ENCODE peak calls at places on chromosomes 12 and 14, in five cellular contexts. One of them, this sample, is unnamed.
A peak's percentile ranks its signal among the peaks of the same experiment; 100 is the strongest.

GRCh38 chr12:52650520-52651081 is 1.4 kb downstream of the KRT2 start:
- DNase-seq in thyroid gland: peak; percentile 70
- DNase-seq in small intestine: peak; percentile 51
- DNase-seq in fibroblast of lung: no peak
- DNase-seq in mammary epithelial cell: no peak
- DNase-seq in this sample: peak; percentile 24

GRCh38 chr12:109963330-109963729 is 32.8 kb downstream of the GIT2 start:
- DNase-seq in small intestine: no peak
- DNase-seq in mammary epithelial cell: no peak
- DNase-seq in thyroid gland: no peak
- DNase-seq in fibroblast of lung: no peak
- DNase-seq in this sample: no peak

GRCh38 chr12:52178984-52179383 is 12.8 kb downstream of the KRT80 start:
- DNase-seq in thyroid gland: peak; percentile 51
- DNase-seq in mammary epithelial cell: no peak
- DNase-seq in fibroblast of lung: no peak
- DNase-seq in small intestine: no peak
- DNase-seq in this sample: peak; percentile 68

GRCh38 chr14:103788086-103788485 is 59.3 kb downstream of the PPP1R13B start:
- DNase-seq in mammary epithelial cell: peak; percentile 44
- DNase-seq in small intestine: no peak
- DNase-seq in fibroblast of lung: no peak
- DNase-seq in thyroid gland: no peak
- DNase-seq in this sample: no peak

GRCh38 chr12:89949457-89950195 is 241.0 kb upstream of the ATP2B1 start:
- DNase-seq in mammary epithelial cell: peak; percentile 91
- DNase-seq in fibroblast of lung: peak; percentile 74
- DNase-seq in thyroid gland: no peak
- DNase-seq in small intestine: peak; percentile 57
- DNase-seq in this sample: peak; percentile 87

GRCh38 chr12:128356547-128356946 is 89.6 kb downstream of the TMEM132C start:
- DNase-seq in small intestine: no peak
- DNase-seq in fibroblast of lung: no peak
- DNase-seq in thyroid gland: no peak
- DNase-seq in mammary epithelial cell: no peak
- DNase-seq in this sample: no peak

GRCh38 chr14:101709962-101710891 is 51.3 kb upstream of the PPP2R5C start:
- DNase-seq in fibroblast of lung: no peak
- DNase-seq in small intestine: peak; percentile 29
- DNase-seq in mammary epithelial cell: peak; percentile 11
- DNase-seq in thyroid gland: no peak
- DNase-seq in this sample: no peak

GRCh38 chr12:11105546-11105945 is 13.4 kb upstream of the TAS2R43 start:
- DNase-seq in mammary epithelial cell: no peak
- DNase-seq in fibroblast of lung: no peak
- DNase-seq in thyroid gland: no peak
- DNase-seq in small intestine: no peak
- DNase-seq in this sample: no peak

GRCh38 chr12:60259241-60259640 is 663.4 kb downstream of the SLC16A7 start:
- DNase-seq in thyroid gland: no peak
- DNase-seq in fibroblast of lung: no peak
- DNase-seq in small intestine: no peak
- DNase-seq in mammary epithelial cell: no peak
- DNase-seq in this sample: no peak

GRCh38 chr12:106423291-106423690 is 65.7 kb downstream of the POLR3B start:
- DNase-seq in thyroid gland: no peak
- DNase-seq in fibroblast of lung: no peak
- DNase-seq in mammary epithelial cell: no peak
- DNase-seq in small intestine: peak; percentile 35
- DNase-seq in this sample: no peak

GRCh38 chr12:50088577-50089335 is 3.6 kb downstream of the SMARCD1 start:
- DNase-seq in mammary epithelial cell: peak; percentile 73
- DNase-seq in small intestine: peak; percentile 84
- DNase-seq in fibroblast of lung: peak; percentile 60
- DNase-seq in thyroid gland: peak; percentile 62
- DNase-seq in this sample: peak; percentile 69

GRCh38 chr12:120879102-120879501 is 25.1 kb downstream of the SPPL3 start:
- DNase-seq in fibroblast of lung: no peak
- DNase-seq in thyroid gland: peak; percentile 13
- DNase-seq in small intestine: no peak
- DNase-seq in mammary epithelial cell: peak; percentile 25
- DNase-seq in this sample: no peak

GRCh38 chr12:120361506-120362208 is 7.3 kb downstream of the MSI1 start:
- DNase-seq in thyroid gland: peak; percentile 47
- DNase-seq in mammary epithelial cell: no peak
- DNase-seq in fibroblast of lung: peak; percentile 74
- DNase-seq in small intestine: peak; percentile 54
- DNase-seq in this sample: peak; percentile 77

GRCh38 chr12:120066341-120066740 is 50.2 kb downstream of the RAB35 start:
- DNase-seq in mammary epithelial cell: peak; percentile 36
- DNase-seq in small intestine: no peak
- DNase-seq in thyroid gland: no peak
- DNase-seq in fibroblast of lung: no peak
- DNase-seq in this sample: no peak

GRCh38 chr14:101019541-101019940 is 116.0 kb upstream of the RTL1 start:
- DNase-seq in thyroid gland: no peak
- DNase-seq in fibroblast of lung: no peak
- DNase-seq in small intestine: no peak
- DNase-seq in mammary epithelial cell: no peak
- DNase-seq in this sample: no peak

GRCh38 chr14:60532442-60532841 is 23.5 kb downstream of the SIX6 start:
- DNase-seq in mammary epithelial cell: peak; percentile 60
- DNase-seq in fibroblast of lung: no peak
- DNase-seq in thyroid gland: no peak
- DNase-seq in small intestine: no peak
- DNase-seq in this sample: no peak

GRCh38 chr12:67716817-67717216 is 68.3 kb downstream of the DYRK2 start:
- DNase-seq in mammary epithelial cell: no peak
- DNase-seq in thyroid gland: no peak
- DNase-seq in fibroblast of lung: no peak
- DNase-seq in small intestine: no peak
- DNase-seq in this sample: peak; percentile 74

GRCh38 chr14:93857500-93857899 is 69.2 kb upstream of the PRIMA1 start:
- DNase-seq in small intestine: peak; percentile 0
- DNase-seq in thyroid gland: peak; percentile 56
- DNase-seq in mammary epithelial cell: no peak
- DNase-seq in fibroblast of lung: no peak
- DNase-seq in this sample: no peak

GRCh38 chr12:113180333-113180732 is 4.9 kb downstream of the DDX54 start:
- DNase-seq in mammary epithelial cell: no peak
- DNase-seq in fibroblast of lung: no peak
- DNase-seq in thyroid gland: no peak
- DNase-seq in small intestine: no peak
- DNase-seq in this sample: no peak

GRCh38 chr14:75531660-75532317 is 9.5 kb downstream of the BATF start:
- DNase-seq in small intestine: no peak
- DNase-seq in mammary epithelial cell: no peak
- DNase-seq in thyroid gland: no peak
- DNase-seq in fibroblast of lung: no peak
- DNase-seq in this sample: no peak

GRCh38 chr12:13425766-13426165 is 229.2 kb downstream of the EMP1 start:
- DNase-seq in mammary epithelial cell: peak; percentile 81
- DNase-seq in small intestine: no peak
- DNase-seq in thyroid gland: no peak
- DNase-seq in fibroblast of lung: no peak
- DNase-seq in this sample: peak; percentile 94

GRCh38 chr12:89270548-89270947 is 81.8 kb downstream of the DUSP6 start:
- DNase-seq in mammary epithelial cell: no peak
- DNase-seq in fibroblast of lung: no peak
- DNase-seq in small intestine: no peak
- DNase-seq in thyroid gland: no peak
- DNase-seq in this sample: no peak

GRCh38 chr14:99035712-99036593 is 236.0 kb downstream of the BCL11B start:
- DNase-seq in fibroblast of lung: peak; percentile 85
- DNase-seq in thyroid gland: peak; percentile 84
- DNase-seq in small intestine: no peak
- DNase-seq in mammary epithelial cell: peak; percentile 96
- DNase-seq in this sample: peak; percentile 99

GRCh38 chr12:51683763-51684357 is 92.8 kb downstream of the SCN8A start:
- DNase-seq in small intestine: no peak
- DNase-seq in fibroblast of lung: peak; percentile 76
- DNase-seq in thyroid gland: peak; percentile 7
- DNase-seq in mammary epithelial cell: peak; percentile 69
- DNase-seq in this sample: peak; percentile 88

GRCh38 chr12:114925076-114925475 is 241.1 kb upstream of the TBX3 start:
- DNase-seq in thyroid gland: no peak
- DNase-seq in mammary epithelial cell: no peak
- DNase-seq in small intestine: no peak
- DNase-seq in fibroblast of lung: no peak
- DNase-seq in this sample: no peak

GRCh38 chr12:114668151-114668891 is 15.7 kb downstream of the TBX3 start:
- DNase-seq in small intestine: peak; percentile 97
- DNase-seq in fibroblast of lung: peak; percentile 84
- DNase-seq in mammary epithelial cell: peak; percentile 91
- DNase-seq in thyroid gland: peak; percentile 93
- DNase-seq in this sample: peak; percentile 96

GRCh38 chr14:45246633-45247173 is 6.3 kb downstream of the MIS18BP1 start:
- DNase-seq in fibroblast of lung: no peak
- DNase-seq in mammary epithelial cell: no peak
- DNase-seq in small intestine: no peak
- DNase-seq in thyroid gland: no peak
- DNase-seq in this sample: no peak

GRCh38 chr12:118302053-118302452 is 70.7 kb downstream of the TAOK3 start:
- DNase-seq in small intestine: no peak
- DNase-seq in thyroid gland: peak; percentile 80
- DNase-seq in mammary epithelial cell: peak; percentile 81
- DNase-seq in fibroblast of lung: no peak
- DNase-seq in this sample: peak; percentile 54

GRCh38 chr12:119117936-119118335 is 60.8 kb upstream of the HSPB8 start:
- DNase-seq in thyroid gland: no peak
- DNase-seq in fibroblast of lung: no peak
- DNase-seq in mammary epithelial cell: no peak
- DNase-seq in small intestine: no peak
- DNase-seq in this sample: no peak

GRCh38 chr14:70186826-70187483 is 1.8 kb downstream of the SLC8A3 start:
- DNase-seq in small intestine: no peak
- DNase-seq in thyroid gland: no peak
- DNase-seq in mammary epithelial cell: no peak
- DNase-seq in fibroblast of lung: peak; percentile 7
- DNase-seq in this sample: no peak

GRCh38 chr14:60515244-60515695 is 6.3 kb downstream of the SIX6 start:
- DNase-seq in mammary epithelial cell: no peak
- DNase-seq in thyroid gland: no peak
- DNase-seq in small intestine: no peak
- DNase-seq in fibroblast of lung: no peak
- DNase-seq in this sample: no peak

GRCh38 chr14:69138189-69138535 is 14.8 kb downstream of the DCAF5 start:
- DNase-seq in small intestine: no peak
- DNase-seq in mammary epithelial cell: no peak
- DNase-seq in fibroblast of lung: peak; percentile 72
- DNase-seq in thyroid gland: no peak
- DNase-seq in this sample: peak; percentile 86

GRCh38 chr12:76764856-76765255 is 941 bp downstream of the ZDHHC17 start:
- DNase-seq in fibroblast of lung: peak; percentile 26
- DNase-seq in mammary epithelial cell: peak; percentile 24
- DNase-seq in small intestine: no peak
- DNase-seq in thyroid gland: no peak
- DNase-seq in this sample: peak; percentile 49

GRCh38 chr14:95815226-95815690 is 61.4 kb upstream of the TUNAR start:
- DNase-seq in thyroid gland: no peak
- DNase-seq in small intestine: no peak
- DNase-seq in fibroblast of lung: no peak
- DNase-seq in mammary epithelial cell: no peak
- DNase-seq in this sample: no peak

GRCh38 chr12:80142640-80143039 is 43.3 kb downstream of the OTOGL start:
- DNase-seq in fibroblast of lung: no peak
- DNase-seq in thyroid gland: no peak
- DNase-seq in mammary epithelial cell: peak; percentile 10
- DNase-seq in small intestine: no peak
- DNase-seq in this sample: no peak

DNA sequence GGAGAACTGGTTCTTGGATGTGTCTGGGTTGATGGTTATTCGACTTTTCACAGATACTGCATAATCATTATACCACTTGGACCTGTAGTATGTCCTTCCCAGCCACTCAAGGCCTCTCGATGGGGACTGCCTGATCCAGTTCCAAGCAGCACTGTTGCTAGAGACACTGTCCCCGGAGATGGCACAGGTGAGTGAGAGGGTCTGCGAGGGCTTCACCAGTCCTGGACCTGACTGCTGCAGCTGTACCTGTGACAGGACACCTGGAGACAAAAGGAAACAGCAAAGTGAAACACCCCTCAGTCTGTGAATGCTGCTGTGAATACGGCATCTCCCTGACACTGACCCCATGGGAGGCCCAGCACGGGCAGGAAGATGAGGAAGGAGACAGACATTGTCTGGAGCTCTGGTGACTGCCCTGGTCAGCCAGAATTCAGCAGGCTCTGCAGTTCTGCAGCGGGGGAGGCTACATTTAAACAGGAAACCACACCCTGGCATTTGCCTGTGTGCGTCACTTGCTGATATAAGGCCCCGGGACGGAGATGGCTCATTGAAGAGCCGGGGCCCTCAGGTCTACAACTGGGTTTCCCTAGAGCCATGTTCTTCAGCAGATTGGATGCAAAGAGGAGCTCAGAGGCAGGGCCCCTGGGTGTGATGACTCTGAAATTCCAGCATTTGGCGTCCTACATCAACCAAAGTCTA is 413.6 kb downstream of the TMEM121 start:
- DNase-seq in thyroid gland: no peak
- DNase-seq in mammary epithelial cell: no peak
- DNase-seq in fibroblast of lung: no peak
- DNase-seq in small intestine: no peak
- DNase-seq in this sample: no peak
- H3K9me3 ChIP-seq in thyroid gland: no peaks in the 10 kb centered on the region
- H3K9me3 ChIP-seq in mammary epithelial cell: peaks cover 29% of the 10 kb centered on the region
- H3K9me3 ChIP-seq in fibroblast of lung: no peaks in the 10 kb centered on the region
- H3K9me3 ChIP-seq in small intestine: no peaks in the 10 kb centered on the region
- H3K9me3 ChIP-seq in this sample: no peaks in the 10 kb centered on the region

GRCh38 chr12:94205738-94206310 is 57.4 kb downstream of the PLXNC1 start:
- DNase-seq in small intestine: no peak
- DNase-seq in thyroid gland: no peak
- DNase-seq in fibroblast of lung: no peak
- DNase-seq in mammary epithelial cell: no peak
- DNase-seq in this sample: no peak
- H3K4me1 ChIP-seq in small intestine: peaks cover 3% of the 10 kb centered on the region
- H3K4me1 ChIP-seq in thyroid gland: no peaks in the 10 kb centered on the region
- H3K4me1 ChIP-seq in fibroblast of lung: no peaks in the 10 kb centered on the region
- H3K4me1 ChIP-seq in mammary epithelial cell: peaks cover 11% of the 10 kb centered on the region
- H3K4me1 ChIP-seq in this sample: peaks cover 5% of the 10 kb centered on the region

GRCh38 chr12:73065913-73066312 is 793.7 kb downstream of the TRHDE start:
- DNase-seq in fibroblast of lung: no peak
- DNase-seq in thyroid gland: no peak
- DNase-seq in small intestine: no peak
- DNase-seq in mammary epithelial cell: no peak
- DNase-seq in this sample: no peak
- H3K9me3 ChIP-seq in fibroblast of lung: no peaks in the 10 kb centered on the region
- H3K9me3 ChIP-seq in thyroid gland: no peaks in the 10 kb centered on the region
- H3K9me3 ChIP-seq in small intestine: no peaks in the 10 kb centered on the region
- H3K9me3 ChIP-seq in mammary epithelial cell: peaks cover 6% of the 10 kb centered on the region
- H3K9me3 ChIP-seq in this sample: no peaks in the 10 kb centered on the region

GRCh38 chr14:24277606-24278321 is 6.4 kb upstream of the RABGGTA start:
- DNase-seq in thyroid gland: no peak
- DNase-seq in mammary epithelial cell: no peak
- DNase-seq in fibroblast of lung: no peak
- DNase-seq in small intestine: no peak
- DNase-seq in this sample: no peak
- H3K4me1 ChIP-seq in thyroid gland: no peaks in the 10 kb centered on the region
- H3K4me1 ChIP-seq in mammary epithelial cell: peaks cover 31% of the 10 kb centered on the region
- H3K4me1 ChIP-seq in fibroblast of lung: no peaks in the 10 kb centered on the region
- H3K4me1 ChIP-seq in small intestine: peaks cover 2% of the 10 kb centered on the region
- H3K4me1 ChIP-seq in this sample: peaks cover 16% of the 10 kb centered on the region

GRCh38 chr14:97944380-97944779 is 1147.2 kb downstream of the VRK1 start:
- DNase-seq in mammary epithelial cell: no peak
- DNase-seq in thyroid gland: no peak
- DNase-seq in fibroblast of lung: no peak
- DNase-seq in small intestine: no peak
- DNase-seq in this sample: no peak
- H3K9me3 ChIP-seq in mammary epithelial cell: peaks cover 6% of the 10 kb centered on the region
- H3K9me3 ChIP-seq in thyroid gland: no peaks in the 10 kb centered on the region
- H3K9me3 ChIP-seq in fibroblast of lung: no peaks in the 10 kb centered on the region
- H3K9me3 ChIP-seq in small intestine: no peaks in the 10 kb centered on the region
- H3K9me3 ChIP-seq in this sample: no peaks in the 10 kb centered on the region

This sample was measured in GM23248.